ENCODE peak calls at places on chromosomes 1 and 21, in four cellular contexts. One of them, this sample, is unnamed.

GRCh38 chr1:18103788-18104421 is 3.7 kb upstream of the IGSF21 start:
- DNase-seq in HepG2: no peak
- DNase-seq in GM12878: no peak
- DNase-seq in H1: no peak
- DNase-seq in this sample: no peak

GRCh38 chr1:112636597-112637256 is 17.1 kb downstream of the CAPZA1 start:
- DNase-seq in H1: no peak
- DNase-seq in HepG2: no peak
- DNase-seq in GM12878: no peak
- DNase-seq in this sample: no peak

GRCh38 chr21:23008803-23009202 is 2010.6 kb downstream of the NCAM2 start:
- DNase-seq in HepG2: no peak
- DNase-seq in GM12878: no peak
- DNase-seq in H1: no peak
- DNase-seq in this sample: no peak

GRCh38 chr1:64093941-64094340 is 109.5 kb upstream of the UBE2U start:
- DNase-seq in HepG2: no peak
- DNase-seq in H1: no peak
- DNase-seq in GM12878: no peak
- DNase-seq in this sample: no peak

GRCh38 chr21:44867464-44867863 is 6.0 kb downstream of the PTTG1IP start:
- DNase-seq in HepG2: no peak
- DNase-seq in GM12878: no peak
- DNase-seq in H1: no peak
- DNase-seq in this sample: no peak

GRCh38 chr1:207145401-207146058 is 41.5 kb downstream of the C4BPA start:
- DNase-seq in GM12878: no peak
- DNase-seq in HepG2: no peak
- DNase-seq in H1: no peak
- DNase-seq in this sample: no peak

GRCh38 chr21:43775795-43776430 is at the start of gene CSTB:
- DNase-seq in H1: peak; percentile 95
- DNase-seq in HepG2: peak; percentile 37
- DNase-seq in GM12878: no peak
- DNase-seq in this sample: peak; percentile 70

GRCh38 chr1:199898654-199899053 is 128.9 kb upstream of the NR5A2 start:
- DNase-seq in GM12878: no peak
- DNase-seq in H1: no peak
- DNase-seq in HepG2: no peak
- DNase-seq in this sample: no peak

GRCh38 chr1:198726455-198726854 is 87.6 kb downstream of the PTPRC start:
- DNase-seq in GM12878: no peak
- DNase-seq in HepG2: no peak
- DNase-seq in H1: no peak
- DNase-seq in this sample: no peak

GRCh38 chr1:86339906-86340305 is 56.2 kb downstream of the ODF2L start:
- DNase-seq in GM12878: no peak
- DNase-seq in HepG2: no peak
- DNase-seq in H1: no peak
- DNase-seq in this sample: no peak

GRCh38 chr1:151443846-151444790 is 15.2 kb downstream of the POGZ start:
- DNase-seq in GM12878: peak; percentile 38
- DNase-seq in H1: peak; percentile 55
- DNase-seq in HepG2: peak; percentile 69
- DNase-seq in this sample: peak; percentile 80

GRCh38 chr1:40820911-40821693 is 37.5 kb downstream of the KCNQ4 start:
- DNase-seq in GM12878: no peak
- DNase-seq in H1: no peak
- DNase-seq in HepG2: no peak
- DNase-seq in this sample: no peak
- H3K9ac ChIP-seq in GM12878: no peak overlapping the region
- H3K9ac ChIP-seq in H1: no peak overlapping the region
- H3K9ac ChIP-seq in HepG2: no peak overlapping the region
- H3K9ac ChIP-seq in this sample: no peak overlapping the region

GRCh38 chr1:216461466-216461865 is 38.2 kb upstream of the USH2A start:
- DNase-seq in H1: no peak
- DNase-seq in HepG2: no peak
- DNase-seq in GM12878: no peak
- DNase-seq in this sample: no peak
- TF ChIP-seq SUZ12 in H1: no peak
- TF ChIP-seq SUZ12 in HepG2: no peak
- TF ChIP-seq SUZ12 in GM12878: no peak
- TF ChIP-seq SUZ12 in this sample: no peak

GRCh38 chr1:225412803-225413338 is 15.0 kb downstream of the LBR start:
- DNase-seq in H1: no peak
- DNase-seq in GM12878: no peak
- DNase-seq in HepG2: peak; percentile 81
- DNase-seq in this sample: no peak

GRCh38 chr1:225413708-225414375 is 14.0 kb downstream of the LBR start:
- DNase-seq in GM12878: no peak
- DNase-seq in HepG2: no peak
- DNase-seq in H1: no peak
- DNase-seq in this sample: no peak

GRCh38 chr1:225410036-225410435 is 17.8 kb downstream of the LBR start:
- DNase-seq in GM12878: no peak
- DNase-seq in H1: no peak
- DNase-seq in HepG2: no peak
- DNase-seq in this sample: no peak

GRCh38 chr1:225415307-225415706 is 12.5 kb downstream of the LBR start:
- DNase-seq in H1: no peak
- DNase-seq in GM12878: no peak
- DNase-seq in HepG2: no peak
- DNase-seq in this sample: no peak

GRCh38 chr1:225412301-225412700 is 15.5 kb downstream of the LBR start:
- DNase-seq in H1: no peak
- DNase-seq in GM12878: no peak
- DNase-seq in HepG2: no peak
- DNase-seq in this sample: no peak
- TF ChIP-seq ZNF274 in H1: no peak
- TF ChIP-seq ZNF274 in GM12878: no peak
- TF ChIP-seq ZNF274 in HepG2: no peak
- TF ChIP-seq ZNF274 in this sample: no peak

DNA sequence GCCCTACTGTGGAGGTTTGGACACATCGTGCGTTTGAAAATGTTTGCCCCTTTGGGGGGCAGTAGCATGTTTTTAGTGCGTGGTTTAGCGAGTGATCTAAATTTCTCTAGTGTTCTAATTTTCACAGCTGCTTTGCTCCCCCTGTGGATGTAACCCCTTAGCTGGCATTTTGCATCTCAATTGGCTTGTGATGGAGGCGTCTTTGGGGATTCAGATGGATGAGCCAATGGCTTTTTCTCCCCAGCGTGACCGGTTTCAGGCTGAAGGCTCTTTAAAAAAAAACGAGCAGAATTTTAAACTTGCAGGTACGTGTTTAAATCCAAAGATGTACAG is 842 bp downstream of the CDC7 start:
- DNase-seq in GM12878: no peak
- DNase-seq in H1: no peak
- DNase-seq in HepG2: no peak
- DNase-seq in this sample: peak; percentile 56
- H3K9ac ChIP-seq in GM12878: peak overlapping the region; percentile 90
- H3K9ac ChIP-seq in H1: peak overlapping the region; percentile 96
- H3K9ac ChIP-seq in HepG2: peak overlapping the region; percentile 61
- H3K9ac ChIP-seq in this sample: peak overlapping the region; percentile 95